ENCODE peak calls at places on chromosomes 5 and 9, in seven cellular contexts. J is HCT116, O is K562, F is SK-N-SH, H is HepG2, W is GM12878, V is H1. S is an unnamed sample.
A peak's percentile ranks its signal among the peaks of the same experiment; 100 is the strongest.

GRCh38 chr5:157485811-157486739 is 26.1 kb downstream of the NIPAL4 start:
- DNase-seq in J (no peak), V (no peak), W (no peak), F (no peak), O (no peak), H (no peak), S (no peak)

GRCh38 chr9:136058152-136058483 is 37.0 kb downstream of the NACC2 start:
- DNase-seq in W (no peak), J (no peak), V (no peak), F (peak; percentile 14), O (no peak), H (no peak), S (no peak)

GRCh38 chr9:21812945-21813568 is 10.6 kb downstream of the MTAP start:
- DNase-seq in H (peak; percentile 51), V (peak; percentile 81), O (no peak), W (no peak), F (peak; percentile 69), J (no peak), S (peak; percentile 50)

GRCh38 chr9:105859428-105860091 is 165.2 kb downstream of the TMEM38B start:
- DNase-seq in H (no peak), J (no peak), W (no peak), V (no peak), O (no peak), F (no peak), S (no peak)

GRCh38 chr5:139966856-139967255 is 76.2 kb downstream of the NRG2 start:
- DNase-seq in J (no peak), W (no peak), H (no peak), F (no peak), O (no peak), V (no peak), S (no peak)

GRCh38 chr9:83937861-83938455 is 16.7 kb upstream of the KIF27 start:
- DNase-seq in H (peak; percentile 68), W (no peak), O (peak; percentile 41), F (peak; percentile 54), V (peak; percentile 47), J (peak; percentile 62), S (peak; percentile 51)

GRCh38 chr5:142095651-142096330 is 12.8 kb upstream of the NDFIP1 start:
- DNase-seq in F (no peak), O (no peak), V (no peak), W (peak; percentile 8), H (no peak), J (no peak), S (no peak)

GRCh38 chr5:10310073-10310779 is 2.5 kb upstream of the CMBL start:
- DNase-seq in F (no peak), J (peak; percentile 69), H (peak; percentile 9), O (peak; percentile 57), V (no peak), W (no peak), S (no peak)

GRCh38 chr9:1233568-1233967 is 183.4 kb downstream of the DMRT2 start:
- DNase-seq in V (no peak), W (no peak), J (no peak), O (no peak), H (no peak), F (no peak), S (no peak)

GRCh38 chr9:112378441-112379176 is 1.3 kb upstream of the HSDL2 start:
- DNase-seq in H (no peak), J (no peak), W (no peak), O (no peak), F (no peak), V (no peak), S (peak; percentile 16)

GRCh38 chr5:66567474-66567873 is 28.7 kb upstream of the MAST4 start:
- DNase-seq in O (no peak), J (no peak), W (no peak), H (no peak), V (no peak), F (no peak), S (no peak)

GRCh38 chr9:99015448-99015847 is 71.7 kb downstream of the COL15A1 start:
- DNase-seq in F (no peak), W (no peak), H (no peak), V (no peak), J (no peak), O (no peak), S (no peak)

GRCh38 chr9:79264511-79265448 is 307.0 kb upstream of the TLE4 start:
- DNase-seq in J (no peak), H (no peak), W (no peak), V (no peak), F (no peak), O (no peak), S (no peak)

GRCh38 chr9:70021026-70021571 is 22.5 kb upstream of the MAMDC2 start:
- DNase-seq in O (no peak), J (no peak), H (no peak), F (no peak), W (no peak), V (no peak), S (no peak)
- TF ChIP-seq YY1 in O (no peak), J (no peak), H (no peak), F (no peak), W (no peak), V (no peak), S (no peak)

GRCh38 chr5:137954131-137954879 is 65.0 kb downstream of the PKD2L2 start:
- DNase-seq in V (no peak), H (no peak), O (no peak), F (peak; percentile 14), W (no peak), J (no peak), S (no peak)
- TF ChIP-seq YY1 in V (no peak), H (no peak), O (no peak), F (no peak), W (no peak), J (no peak), S (no peak)

DNA sequence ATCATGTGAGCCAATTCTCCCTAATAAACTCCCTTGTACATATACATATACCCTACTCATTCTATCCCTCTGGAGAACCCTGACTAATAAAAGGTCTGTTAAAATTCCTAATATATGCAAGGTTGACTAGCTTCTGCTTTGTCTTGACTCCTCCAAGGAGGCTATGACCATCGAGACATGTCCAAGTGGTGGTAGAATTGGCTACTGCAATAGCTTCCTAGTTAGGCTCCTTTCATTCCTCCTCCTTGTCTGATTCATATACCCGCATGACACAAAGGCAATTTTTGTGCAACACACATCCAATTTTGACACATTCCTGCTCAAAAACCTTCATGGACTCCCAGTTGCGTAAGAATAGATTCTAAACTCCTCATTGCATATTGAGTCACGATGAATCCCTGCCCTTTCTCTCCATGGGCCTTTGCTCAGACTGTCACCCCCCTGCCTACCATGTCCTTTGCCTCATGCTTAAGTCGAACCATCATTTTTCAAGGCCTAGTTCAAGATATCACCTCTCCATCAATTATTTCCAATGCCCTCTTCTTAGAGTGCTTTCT is 344.5 kb downstream of the ACTL7B start:
- DNase-seq in F (no peak), H (no peak), O (no peak), V (no peak), J (no peak), W (no peak), S (no peak)
- TF ChIP-seq YY1 in F (no peak), H (no peak), O (no peak), V (no peak), J (no peak), W (no peak), S (no peak)

GRCh38 chr9:133571491-133571890 is 37.0 kb downstream of the ADAMTSL2 start:
- DNase-seq in J (no peak), W (no peak), V (no peak), O (no peak), H (no peak), F (no peak), S (no peak)
- TF ChIP-seq YY1 in J (no peak), W (no peak), V (no peak), O (no peak), H (no peak), F (no peak), S (no peak)

GRCh38 chr5:52682492-52682891 is 105.2 kb upstream of the ITGA1 start:
- DNase-seq in V (peak; percentile 47), O (no peak), H (no peak), W (no peak), J (no peak), F (no peak), S (no peak)

GRCh38 chr5:52684056-52684455 is 103.7 kb upstream of the ITGA1 start:
- DNase-seq in W (no peak), V (no peak), F (no peak), H (no peak), O (no peak), J (no peak), S (no peak)

GRCh38 chr5:52690236-52690685 is 97.5 kb upstream of the ITGA1 start:
- DNase-seq in V (no peak), O (no peak), F (no peak), J (no peak), H (no peak), W (no peak), S (peak; percentile 63)

GRCh38 chr5:52685621-52686370 is 101.9 kb upstream of the ITGA1 start:
- DNase-seq in H (no peak), F (no peak), O (no peak), V (no peak), W (no peak), J (no peak), S (no peak)
- TF ChIP-seq YY1 in H (no peak), F (no peak), O (no peak), V (no peak), W (no peak), J (no peak), S (no peak)

DNA sequence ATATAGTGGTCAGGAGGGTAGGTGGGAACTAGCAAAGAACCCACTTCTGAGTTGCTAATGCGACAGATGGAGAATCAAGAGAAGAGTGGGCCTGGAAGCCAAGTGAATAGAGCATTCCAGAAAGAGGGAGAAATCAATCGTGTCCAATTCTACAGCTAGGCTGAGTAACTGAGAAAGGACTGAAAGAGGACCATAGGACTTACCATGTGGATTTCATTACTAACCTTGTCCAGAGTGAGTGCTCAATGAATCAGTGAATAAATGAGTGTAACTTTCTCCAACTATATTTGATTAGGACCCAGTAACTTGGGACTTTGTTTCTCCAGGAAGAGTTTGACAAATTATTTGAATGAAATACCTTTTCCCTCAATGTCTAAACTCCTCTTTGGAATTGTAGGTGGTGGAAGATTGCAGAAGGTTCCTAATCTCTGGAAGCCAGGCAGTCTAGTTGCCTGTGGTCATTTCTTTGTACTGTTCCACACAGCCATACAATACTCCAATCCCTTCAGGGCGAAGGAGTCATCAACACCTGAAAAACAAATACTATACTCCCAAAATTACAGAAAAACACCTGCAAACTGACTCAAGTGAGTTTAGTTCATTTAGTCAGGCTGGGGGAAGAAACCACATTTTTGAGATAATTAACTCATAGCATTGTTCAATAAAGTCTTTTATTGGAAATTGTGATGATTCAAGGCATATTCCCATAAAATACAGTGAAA is 2.6 kb upstream of the F2RL1 start:
- DNase-seq in H (no peak), O (no peak), J (no peak), W (no peak), V (no peak), F (no peak), S (no peak)
- TF ChIP-seq YY1 in H (no peak), O (no peak), J (no peak), W (no peak), V (no peak), F (no peak), S (no peak)